ENCODE peak calls at places on chromosome 19, in ten cellular contexts. V is fibroblast of lung, A is DND-41, R is HCT116, M is PC-3, Z is GM23338, U is neural progenitor cell, I is mammary epithelial cell, E is hepatocyte, F is GM23248. H is an unnamed sample.

GRCh38 chr19:50626011-50626410 is 13.7 kb downstream of the SYT3 start:
- DNase-seq in V (no peak), A (no peak), R (no peak), M (no peak), Z (no peak), U (no peak), I (no peak), E (no peak), F (no peak), H (no peak)

GRCh38 chr19:48090281-48090802 is 20.3 kb downstream of the PLA2G4C start:
- DNase-seq in V (no peak), A (no peak), R (no peak), M (no peak), Z (no peak), U (no peak), I (no peak), E (no peak), F (peak), H (no peak)

GRCh38 chr19:31141301-31141700 is 207.9 kb downstream of the TSHZ3 start:
- DNase-seq in V (no peak), A (no peak), R (no peak), M (no peak), Z (no peak), U (no peak), I (no peak), E (no peak), F (no peak), H (peak)

GRCh38 chr19:18168673-18169381 is 4.8 kb upstream of the IFI30 start:
- DNase-seq in V (no peak), A (no peak), R (no peak), M (no peak), Z (no peak), U (no peak), I (no peak), E (peak), F (no peak), H (no peak)

GRCh38 chr19:53057904-53058579 is 13.5 kb downstream of the ERVV-2 start:
- DNase-seq in V (no peak), A (no peak), R (no peak), M (peak), Z (peak), U (peak), I (peak), E (peak), F (peak), H (no peak)

GRCh38 chr19:19575411-19575810 is 37.3 kb downstream of the CILP2 start:
- DNase-seq in V (no peak), A (no peak), R (no peak), M (no peak), Z (peak), U (peak), I (no peak), E (no peak), F (no peak), H (no peak)

GRCh38 chr19:49492573-49493411 is 3.4 kb upstream of the RPS11 start:
- DNase-seq in V (peak), A (no peak), R (no peak), M (peak), Z (peak), U (peak), I (no peak), E (no peak), F (peak), H (no peak)

GRCh38 chr19:28239270-28239669 is 973.7 kb downstream of the UQCRFS1 start:
- DNase-seq in V (no peak), A (peak), R (no peak), M (no peak), Z (peak), U (peak), I (no peak), E (no peak), F (peak), H (no peak)

GRCh38 chr19:48321372-48321621 is 4.1 kb upstream of the EMP3 start:
- DNase-seq in V (peak), A (peak), R (peak), M (peak), Z (peak), U (peak), I (peak), E (peak), F (peak), H (peak)

GRCh38 chr19:17052439-17052838 is 22.8 kb downstream of the HAUS8 start:
- DNase-seq in V (peak), A (peak), R (peak), M (peak), Z (peak), U (peak), I (peak), E (peak), F (peak), H (peak)

GRCh38 chr19:3178377-3178972 is at the start of gene S1PR4:
- DNase-seq in V (no peak), A (peak), R (no peak), M (no peak), Z (no peak), U (no peak), I (no peak), E (peak), F (no peak), H (no peak)

GRCh38 chr19:33685541-33685940 is 63.8 kb downstream of the CHST8 start:
- DNase-seq in V (no peak), A (no peak), R (no peak), M (no peak), Z (no peak), U (no peak), I (no peak), E (no peak), F (no peak), H (no peak)

GRCh38 chr19:3509566-3509989 is 3.5 kb downstream of the FZR1 start:
- DNase-seq in V (no peak), A (no peak), R (no peak), M (peak), Z (no peak), U (no peak), I (peak), E (no peak), F (peak), H (peak)

GRCh38 chr19:49591731-49592485 is 926 bp downstream of the PRR12 start:
- DNase-seq in V (peak), A (peak), R (no peak), M (peak), Z (peak), U (peak), I (peak), E (peak), F (peak), H (no peak)

DNA sequence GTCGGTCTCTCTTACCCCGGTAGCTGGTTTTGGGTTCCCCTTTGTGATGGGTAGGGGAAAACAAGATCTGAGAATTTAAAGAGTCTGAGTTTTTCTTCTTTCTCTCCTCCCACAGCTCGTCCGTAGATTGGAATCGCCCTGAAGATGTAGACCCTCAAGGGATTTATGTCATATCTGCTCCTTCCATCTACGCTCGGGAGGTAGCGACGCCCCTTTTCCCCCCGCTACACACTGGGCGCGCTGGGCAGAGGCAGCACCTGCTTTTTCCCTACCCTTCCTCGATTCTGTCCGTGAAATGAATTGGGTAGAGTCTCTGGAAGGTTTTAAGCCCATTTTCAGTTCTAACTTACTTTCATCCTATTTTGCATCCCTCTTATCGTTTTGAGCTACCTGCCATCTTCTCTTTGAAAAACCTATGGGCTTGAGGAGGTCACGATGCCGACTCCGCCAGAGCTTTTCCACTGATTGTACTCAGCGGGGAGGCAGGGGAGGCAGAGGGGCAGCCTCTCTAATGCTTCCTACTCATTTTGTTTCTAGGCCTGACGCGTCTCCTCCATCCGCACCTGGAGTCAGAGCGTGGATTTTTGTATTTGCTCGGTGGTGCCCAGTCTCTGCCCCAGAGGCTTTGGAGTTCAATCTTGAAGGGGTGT is 7.1 kb upstream of the SELENOV start:
- DNase-seq in V (no peak), A (no peak), R (no peak), M (no peak), Z (no peak), U (peak), I (no peak), E (no peak), F (no peak), H (no peak)
- TF ChIP-seq EZH2 in V (peak), A (no peak), R (no peak), M (no peak), Z (peak), U (peak), I (no peak), E (no peak), F (no peak), H (peak)

DNA sequence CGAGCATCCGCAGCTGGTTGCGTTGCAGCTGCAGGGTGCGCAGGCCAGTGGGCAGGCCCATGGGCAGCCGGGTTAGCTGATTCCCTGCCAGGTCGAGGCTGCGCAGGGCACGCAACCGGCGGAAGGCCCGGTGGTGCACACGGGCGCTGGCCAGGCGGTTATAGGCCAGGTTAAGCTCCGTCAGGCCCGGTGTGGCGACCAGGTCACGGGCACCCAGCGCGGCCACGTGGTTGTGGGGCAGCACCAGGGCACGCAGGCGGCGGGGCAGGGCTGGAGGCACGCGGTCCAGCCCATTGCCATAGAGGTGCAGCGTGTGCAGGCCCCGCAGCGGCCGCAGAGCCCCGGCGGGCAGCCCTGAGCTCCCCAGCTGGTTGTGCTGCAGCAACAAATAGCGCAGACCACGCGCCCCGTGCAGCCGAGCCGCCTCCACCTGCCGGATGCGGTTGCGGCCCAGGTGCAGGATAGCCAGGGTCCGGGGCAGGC is 5.3 kb downstream of the PODNL1 start:
- DNase-seq in V (no peak), A (no peak), R (no peak), M (no peak), Z (peak), U (no peak), I (no peak), E (no peak), F (no peak), H (no peak)
- H3K4me3 ChIP-seq in V (no peak), A (no peak), R (no peak), M (no peak), Z (no peak), U (no peak), I (no peak), E (no peak), F (no peak), H (no peak)

GRCh38 chr19:45764947-45765346 is 4.1 kb downstream of the SIX5 start:
- DNase-seq in V (no peak), A (no peak), R (no peak), M (no peak), Z (peak), U (no peak), I (no peak), E (no peak), F (no peak), H (no peak)
- H3K4me2 ChIP-seq in V (no peak), A (no peak), R (no peak), M (no peak), Z (peak), U (peak), I (no peak), E (peak), F (no peak), H (peak)

GRCh38 chr19:1418951-1419735 is 11.8 kb downstream of the DAZAP1 start:
- DNase-seq in V (no peak), A (no peak), R (no peak), M (no peak), Z (no peak), U (no peak), I (no peak), E (no peak), F (no peak), H (no peak)
- TF ChIP-seq EZH2 in V (no peak), A (no peak), R (no peak), M (no peak), Z (no peak), U (no peak), I (no peak), E (no peak), F (no peak), H (no peak)

DNA sequence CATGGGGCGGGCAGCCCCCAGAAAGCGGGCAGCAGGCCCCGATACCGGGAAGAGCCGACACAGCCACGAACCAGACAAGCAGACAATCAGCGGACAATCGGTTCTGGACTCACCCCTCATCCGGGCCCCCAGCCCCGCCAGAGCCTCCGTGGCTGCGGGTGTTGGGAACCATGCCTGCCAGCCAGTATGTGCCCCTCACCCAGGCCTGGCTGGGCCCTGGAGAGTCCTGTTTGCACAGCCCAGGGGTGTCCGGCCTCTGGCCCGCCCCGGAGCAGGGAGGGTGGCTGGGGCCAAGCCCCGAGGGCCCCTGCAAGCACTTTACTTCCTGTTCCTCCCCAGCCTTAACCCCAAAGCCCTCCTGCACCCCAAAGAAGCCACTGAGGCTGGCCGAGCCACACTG is 7.8 kb downstream of the PODNL1 start:
- DNase-seq in V (no peak), A (no peak), R (no peak), M (no peak), Z (no peak), U (no peak), I (no peak), E (no peak), F (no peak), H (no peak)
- H3K4me3 ChIP-seq in V (no peak), A (no peak), R (no peak), M (no peak), Z (no peak), U (no peak), I (no peak), E (no peak), F (no peak), H (no peak)

GRCh38 chr19:55855160-55855559 is 18.8 kb downstream of the NLRP4 start:
- DNase-seq in V (no peak), A (no peak), R (no peak), M (no peak), Z (no peak), U (no peak), I (no peak), E (no peak), F (no peak), H (no peak)

GRCh38 chr19:55858401-55858800 is 22.1 kb downstream of the NLRP4 start:
- DNase-seq in V (no peak), A (no peak), R (no peak), M (no peak), Z (no peak), U (no peak), I (no peak), E (no peak), F (no peak), H (no peak)

GRCh38 chr19:55857974-55858373 is 21.6 kb downstream of the NLRP4 start:
- DNase-seq in V (no peak), A (no peak), R (no peak), M (no peak), Z (no peak), U (no peak), I (no peak), E (no peak), F (no peak), H (no peak)

GRCh38 chr19:55857149-55857548 is 20.8 kb downstream of the NLRP4 start:
- DNase-seq in V (no peak), A (no peak), R (no peak), M (no peak), Z (no peak), U (no peak), I (no peak), E (no peak), F (no peak), H (no peak)
- H3K4me2 ChIP-seq in V (no peak), A (no peak), R (no peak), M (no peak), Z (no peak), U (no peak), I (no peak), E (no peak), F (no peak), H (no peak)

DNA sequence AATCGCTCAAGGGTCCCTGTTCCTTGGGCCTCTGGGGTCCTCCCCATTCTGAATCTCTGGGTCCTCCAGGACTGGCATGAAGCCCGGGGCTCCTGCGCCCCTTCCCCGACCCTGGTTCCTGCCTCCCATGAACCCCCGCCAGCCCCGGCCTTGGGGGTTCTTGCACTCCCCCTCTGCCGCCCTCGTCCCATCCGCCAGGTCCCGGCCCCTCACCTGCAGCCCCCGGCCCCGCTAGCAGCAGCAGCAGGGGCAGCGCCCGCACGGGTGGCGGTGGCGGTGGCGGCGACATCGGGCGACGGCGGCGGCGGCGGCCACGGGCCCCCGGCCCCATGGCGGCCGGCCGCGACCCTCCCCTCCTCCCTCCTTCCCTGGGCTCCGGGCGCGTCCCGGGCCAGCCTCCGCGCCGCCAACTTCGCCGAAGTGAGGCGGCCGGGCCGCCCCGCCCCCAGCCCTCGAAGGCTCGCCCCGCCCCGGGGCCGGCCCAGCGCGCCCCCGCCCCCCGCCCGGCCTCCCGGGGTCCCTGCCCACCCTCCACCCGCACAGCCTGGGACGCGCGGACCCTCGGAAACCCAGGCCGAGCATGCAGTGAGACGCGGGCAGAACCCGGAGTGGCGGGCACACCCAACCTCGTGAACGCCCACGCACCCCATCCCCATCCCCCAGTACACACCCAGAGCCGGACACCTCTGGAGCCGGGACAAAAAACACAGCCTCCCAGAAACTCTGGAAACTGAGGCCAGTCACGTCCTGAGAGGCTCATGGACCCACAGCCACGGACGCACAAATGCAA is at the start of gene NOTCH3:
- DNase-seq in V (no peak), A (peak), R (no peak), M (peak), Z (peak), U (peak), I (no peak), E (peak), F (peak), H (no peak)
- TF ChIP-seq EZH2 in V (no peak), A (no peak), R (no peak), M (no peak), Z (no peak), U (no peak), I (no peak), E (no peak), F (no peak), H (no peak)

GRCh38 chr19:4583961-4584669 is 24.6 kb upstream of the SEMA6B start:
- DNase-seq in V (no peak), A (no peak), R (no peak), M (peak), Z (peak), U (peak), I (peak), E (no peak), F (peak), H (peak)
- H3K4me3 ChIP-seq in V (no peak), A (no peak), R (peak), M (peak), Z (peak), U (peak), I (peak), E (peak), F (peak), H (peak)

GRCh38 chr19:45075215-45076028 is 856 bp downstream of the ZNF296 start:
- DNase-seq in V (peak), A (no peak), R (peak), M (peak), Z (peak), U (peak), I (no peak), E (peak), F (peak), H (no peak)
- H3K4me2 ChIP-seq in V (peak), A (no peak), R (peak), M (peak), Z (peak), U (peak), I (peak), E (peak), F (no peak), H (peak)

DNA sequence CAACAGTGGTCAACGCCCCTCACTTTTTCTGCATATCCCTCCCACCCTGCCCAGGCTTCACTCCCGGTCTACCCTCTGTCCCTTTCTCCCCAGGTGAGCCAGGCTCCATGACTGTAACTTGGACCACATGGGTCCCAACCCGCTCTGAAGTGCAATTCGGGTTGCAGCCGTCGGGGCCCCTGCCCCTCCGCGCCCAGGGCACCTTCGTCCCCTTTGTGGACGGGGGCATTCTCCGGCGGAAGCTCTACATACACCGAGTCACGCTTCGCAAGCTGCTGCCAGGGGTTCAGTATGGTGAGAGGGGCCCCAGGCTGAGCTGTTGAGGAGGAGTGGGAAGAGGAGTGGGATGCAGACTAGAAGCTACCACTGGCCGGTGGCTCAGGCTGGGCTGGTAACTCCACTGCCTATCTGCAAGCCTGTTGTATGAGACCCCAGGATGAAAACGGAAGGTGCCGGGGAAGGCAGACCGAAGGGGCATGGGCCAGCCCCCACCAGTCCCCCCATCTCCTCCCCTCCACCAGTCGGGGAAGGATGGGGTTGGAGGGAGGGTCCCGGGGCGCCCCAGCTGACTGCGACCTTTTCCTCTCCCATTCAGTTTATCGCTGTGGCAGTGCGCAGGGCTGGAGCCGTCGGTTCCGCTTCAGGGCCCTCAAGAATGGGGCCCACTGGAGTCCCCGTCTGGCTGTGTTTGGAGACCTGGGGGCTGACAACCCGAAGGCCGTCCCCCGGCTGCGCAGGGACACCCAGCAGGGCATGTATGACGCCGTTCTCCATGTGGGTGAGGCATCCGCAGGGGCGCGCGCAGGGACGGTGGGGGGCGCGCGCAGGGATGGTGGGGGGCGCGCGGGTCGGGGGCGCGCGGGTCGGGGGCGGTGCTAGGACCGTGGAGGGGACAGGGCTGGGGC is 14.4 kb downstream of the ACP7 start:
- DNase-seq in V (no peak), A (no peak), R (no peak), M (no peak), Z (peak), U (no peak), I (no peak), E (no peak), F (no peak), H (no peak)
- TF ChIP-seq EZH2 in V (peak), A (no peak), R (no peak), M (no peak), Z (no peak), U (no peak), I (no peak), E (no peak), F (no peak), H (peak)